ENCODE peak calls at places on chromosomes 5 and 9, in nine cellular contexts. T, V, P, F, B, N, W, U and C are unnamed samples.
A peak's percentile ranks its signal among the peaks of the same experiment; 100 is the strongest.

GRCh38 chr9:136403915-136404800 is 4.2 kb upstream of the SNAPC4 start:
- DNase-seq in V (no peak), N (no peak), W (no peak), U (no peak), T (no peak), B (no peak), F (no peak), P (no peak), C (no peak)

GRCh38 chr5:1815071-1815786 is 14.0 kb downstream of the NDUFS6 start:
- DNase-seq in B (no peak), T (no peak), P (no peak), W (no peak), N (no peak), U (no peak), F (no peak), V (no peak), C (no peak)

GRCh38 chr5:58363444-58363843 is 96.4 kb downstream of the PLK2 start:
- DNase-seq in U (no peak), T (no peak), W (no peak), N (no peak), V (no peak), P (no peak), B (no peak), F (no peak), C (no peak)

GRCh38 chr5:35859101-35859661 is 2.5 kb downstream of the IL7R start:
- DNase-seq in F (no peak), P (no peak), N (no peak), V (no peak), B (no peak), U (no peak), W (peak; percentile 24), T (no peak), C (no peak)

GRCh38 chr9:124220551-124221451 is 36.9 kb upstream of the NEK6 start:
- DNase-seq in B (no peak), P (peak; percentile 75), W (peak; percentile 68), T (no peak), F (peak; percentile 71), U (peak; percentile 33), V (peak; percentile 81), N (no peak), C (no peak)

GRCh38 chr9:677461-678097 is 163.9 kb upstream of the DMRT1 start:
- DNase-seq in N (no peak), W (peak; percentile 47), T (no peak), U (no peak), V (no peak), B (no peak), F (no peak), P (no peak), C (no peak)

GRCh38 chr5:170049713-170050112 is 56.0 kb upstream of the FOXI1 start:
- DNase-seq in B (no peak), P (no peak), N (no peak), U (no peak), T (no peak), W (no peak), F (peak; percentile 20), V (no peak), C (no peak)

GRCh38 chr9:133703571-133704399 is 34.4 kb downstream of the SARDH start:
- DNase-seq in W (no peak), B (no peak), U (peak; percentile 84), T (no peak), V (no peak), P (peak; percentile 20), F (no peak), N (no peak), C (no peak)

GRCh38 chr9:127949827-127950512 is 12.3 kb upstream of the DPM2 start:
- DNase-seq in B (no peak), W (no peak), V (no peak), U (no peak), F (no peak), N (no peak), T (no peak), P (peak; percentile 60), C (no peak)

GRCh38 chr9:97075289-97075870 is 36.4 kb upstream of the CTSV start:
- DNase-seq in V (no peak), F (no peak), U (no peak), P (no peak), B (no peak), W (no peak), T (no peak), N (no peak), C (no peak)

GRCh38 chr5:150307617-150308426 is 5.1 kb upstream of the ARSI start:
- DNase-seq in F (no peak), U (no peak), P (no peak), V (no peak), W (no peak), B (no peak), T (no peak), N (no peak), C (no peak)

GRCh38 chr5:40784027-40784653 is 14.0 kb downstream of the PRKAA1 start:
- DNase-seq in W (no peak), F (no peak), N (no peak), P (no peak), T (no peak), U (no peak), V (peak; percentile 42), B (no peak), C (no peak)

GRCh38 chr5:118990582-118990981 is 2.2 kb upstream of the DTWD2 start:
- DNase-seq in F (no peak), B (no peak), U (no peak), V (no peak), P (no peak), T (no peak), W (no peak), N (no peak), C (no peak)

GRCh38 chr5:160469156-160470144 is 47.8 kb downstream of the PTTG1 start:
- DNase-seq in P (no peak), F (no peak), U (no peak), T (no peak), V (no peak), W (no peak), B (no peak), N (no peak), C (no peak)

GRCh38 chr9:134644715-134645606 is 3.4 kb downstream of the COL5A1 start:
- DNase-seq in W (peak; percentile 100), P (peak; percentile 50), U (peak; percentile 81), B (no peak), F (peak; percentile 94), N (no peak), T (peak; percentile 78), V (peak; percentile 63), C (no peak)

GRCh38 chr9:8366161-8366926 is 566.8 kb upstream of the DMAC1 start:
- DNase-seq in W (peak; percentile 70), P (no peak), F (no peak), B (no peak), T (no peak), N (no peak), U (no peak), V (no peak), C (no peak)

GRCh38 chr9:136691316-136692189 is 4.3 kb upstream of the AGPAT2 start:
- DNase-seq in N (no peak), B (no peak), W (no peak), U (no peak), F (no peak), P (peak; percentile 56), T (no peak), V (no peak), C (no peak)

GRCh38 chr9:128546504-128546903 is 5.9 kb upstream of the SPTAN1 start:
- DNase-seq in N (no peak), F (no peak), T (no peak), P (no peak), B (no peak), V (no peak), W (no peak), U (no peak), C (no peak)

GRCh38 chr5:128693779-128694178 is 155.7 kb upstream of the FBN2 start:
- DNase-seq in V (no peak), W (no peak), B (no peak), F (no peak), N (no peak), P (no peak), U (no peak), T (no peak), C (no peak)

GRCh38 chr5:128701301-128701700 is 163.3 kb upstream of the FBN2 start:
- DNase-seq in F (no peak), B (no peak), U (no peak), N (no peak), P (no peak), T (no peak), V (no peak), W (no peak), C (no peak)

DNA sequence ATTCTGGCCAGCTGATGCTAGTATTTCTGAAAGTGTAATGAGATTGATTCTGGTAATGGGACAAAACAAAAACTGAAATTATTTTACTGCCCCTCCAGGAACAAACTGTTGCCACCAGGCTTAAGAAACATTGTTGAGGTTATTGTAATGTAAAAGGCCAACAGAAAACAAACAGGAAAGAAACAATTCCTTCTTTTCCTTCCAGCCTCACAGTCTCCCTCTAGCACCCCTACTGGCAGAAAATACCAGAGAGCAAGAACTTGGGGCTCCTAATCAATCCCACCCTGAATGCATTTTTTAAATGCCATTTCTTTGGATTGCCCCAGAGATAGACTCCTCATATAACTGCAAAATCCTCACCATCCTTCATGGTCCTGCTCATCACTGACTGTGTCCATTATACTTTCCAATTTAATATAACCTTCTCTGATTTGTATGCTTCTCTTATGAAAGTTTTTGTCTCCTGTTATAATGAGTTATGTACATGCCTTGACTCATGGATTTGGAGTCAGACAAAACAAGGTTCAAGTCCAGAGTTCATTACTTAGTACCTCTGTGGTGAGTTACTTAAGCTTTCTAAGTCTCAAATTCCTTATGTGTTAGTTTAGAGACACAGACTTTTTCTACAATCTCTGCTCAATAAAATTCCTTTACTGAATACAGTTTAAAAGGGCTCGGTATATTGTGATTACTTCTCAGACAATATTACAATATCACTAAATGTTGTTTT is 157.9 kb upstream of the FBN2 start:
- DNase-seq in W (no peak), F (no peak), T (no peak), B (no peak), U (no peak), N (no peak), V (no peak), P (no peak), C (no peak)
- TF ChIP-seq CTCF in W (peak; percentile 25), F (no peak), T (no peak), B (peak; percentile 68), U (peak; percentile 51), N (peak; percentile 51), V (no peak), P (no peak), C (peak; percentile 66)

GRCh38 chr9:116285320-116285719 is 131.7 kb downstream of the PAPPA start:
- DNase-seq in F (no peak), W (no peak), U (no peak), T (no peak), B (no peak), V (no peak), P (no peak), N (no peak), C (no peak)
- TF ChIP-seq CTCF in F (no peak), W (peak; percentile 5), U (peak; percentile 23), T (no peak), B (peak; percentile 19), V (no peak), P (no peak), N (no peak), C (peak; percentile 41)

GRCh38 chr5:77925503-77925902 is 149.4 kb upstream of the TBCA start:
- DNase-seq in W (no peak), B (no peak), P (no peak), F (no peak), N (no peak), V (no peak), U (no peak), T (no peak), C (no peak)
- TF ChIP-seq CTCF in W (no peak), B (no peak), P (no peak), F (no peak), N (no peak), V (no peak), U (no peak), T (no peak), C (no peak)

GRCh38 chr5:168047669-168048111 is 243.8 kb upstream of the WWC1 start:
- DNase-seq in N (no peak), F (no peak), P (no peak), B (no peak), T (no peak), U (peak; percentile 54), W (peak; percentile 15), V (no peak), C (no peak)
- TF ChIP-seq CTCF in N (no peak), F (no peak), P (no peak), B (no peak), T (no peak), U (no peak), W (no peak), V (no peak), C (peak; percentile 21)